ENCODE peak calls at places on chromosome 18, in seven cellular contexts. One of them, this sample, is unnamed.

GRCh38 chr18:73752546-73752945 is 395.1 kb downstream of the FBXO15 start:
- DNase-seq in right atrium auricular region: no peak
- DNase-seq in cardiac muscle cell: peak; percentile 42
- DNase-seq in CD8-positive, alpha-beta T cell: no peak
- DNase-seq in astrocyte of the spinal cord: peak; percentile 78
- DNase-seq in natural killer cell: no peak
- DNase-seq in bronchial epithelial cell: peak; percentile 91
- DNase-seq in this sample: no peak

GRCh38 chr18:76377359-76377756 is 117.7 kb downstream of the ZNF516 start:
- DNase-seq in cardiac muscle cell: no peak
- DNase-seq in CD8-positive, alpha-beta T cell: no peak
- DNase-seq in natural killer cell: no peak
- DNase-seq in right atrium auricular region: no peak
- DNase-seq in bronchial epithelial cell: no peak
- DNase-seq in astrocyte of the spinal cord: no peak
- DNase-seq in this sample: no peak

GRCh38 chr18:7830468-7830867 is 263.4 kb downstream of the PTPRM start:
- DNase-seq in right atrium auricular region: no peak
- DNase-seq in CD8-positive, alpha-beta T cell: no peak
- DNase-seq in bronchial epithelial cell: peak; percentile 68
- DNase-seq in natural killer cell: no peak
- DNase-seq in cardiac muscle cell: no peak
- DNase-seq in astrocyte of the spinal cord: no peak
- DNase-seq in this sample: no peak

GRCh38 chr18:79524181-79525078 is 128.7 kb downstream of the NFATC1 start:
- DNase-seq in CD8-positive, alpha-beta T cell: peak; percentile 51
- DNase-seq in natural killer cell: peak; percentile 49
- DNase-seq in cardiac muscle cell: no peak
- DNase-seq in bronchial epithelial cell: no peak
- DNase-seq in right atrium auricular region: peak; percentile 53
- DNase-seq in astrocyte of the spinal cord: no peak
- DNase-seq in this sample: peak; percentile 21

GRCh38 chr18:46810481-46811000 is 53.7 kb upstream of the ST8SIA5 start:
- DNase-seq in natural killer cell: no peak
- DNase-seq in astrocyte of the spinal cord: no peak
- DNase-seq in cardiac muscle cell: no peak
- DNase-seq in right atrium auricular region: no peak
- DNase-seq in bronchial epithelial cell: no peak
- DNase-seq in CD8-positive, alpha-beta T cell: no peak
- DNase-seq in this sample: no peak

GRCh38 chr18:26268454-26268853 is 42.2 kb downstream of the TAF4B start:
- DNase-seq in right atrium auricular region: no peak
- DNase-seq in astrocyte of the spinal cord: no peak
- DNase-seq in cardiac muscle cell: no peak
- DNase-seq in bronchial epithelial cell: peak; percentile 73
- DNase-seq in CD8-positive, alpha-beta T cell: no peak
- DNase-seq in natural killer cell: no peak
- DNase-seq in this sample: no peak

GRCh38 chr18:2986150-2986865 is 26.6 kb downstream of the LPIN2 start:
- DNase-seq in astrocyte of the spinal cord: no peak
- DNase-seq in right atrium auricular region: no peak
- DNase-seq in CD8-positive, alpha-beta T cell: no peak
- DNase-seq in cardiac muscle cell: peak; percentile 65
- DNase-seq in bronchial epithelial cell: no peak
- DNase-seq in natural killer cell: no peak
- DNase-seq in this sample: no peak

GRCh38 chr18:58313491-58314032 is 269.5 kb downstream of the NEDD4L start:
- DNase-seq in bronchial epithelial cell: peak; percentile 55
- DNase-seq in CD8-positive, alpha-beta T cell: no peak
- DNase-seq in right atrium auricular region: no peak
- DNase-seq in astrocyte of the spinal cord: no peak
- DNase-seq in cardiac muscle cell: no peak
- DNase-seq in natural killer cell: no peak
- DNase-seq in this sample: no peak

GRCh38 chr18:44895176-44895798 is 214.6 kb downstream of the SETBP1 start:
- DNase-seq in natural killer cell: no peak
- DNase-seq in right atrium auricular region: no peak
- DNase-seq in astrocyte of the spinal cord: peak; percentile 52
- DNase-seq in bronchial epithelial cell: peak; percentile 75
- DNase-seq in cardiac muscle cell: peak; percentile 78
- DNase-seq in CD8-positive, alpha-beta T cell: no peak
- DNase-seq in this sample: peak; percentile 32

GRCh38 chr18:32360682-32361345 is 109.9 kb downstream of the GAREM1 start:
- DNase-seq in CD8-positive, alpha-beta T cell: no peak
- DNase-seq in natural killer cell: no peak
- DNase-seq in astrocyte of the spinal cord: no peak
- DNase-seq in bronchial epithelial cell: no peak
- DNase-seq in cardiac muscle cell: no peak
- DNase-seq in right atrium auricular region: no peak
- DNase-seq in this sample: no peak

GRCh38 chr18:41938445-41938844 is 16.6 kb upstream of the PIK3C3 start:
- DNase-seq in bronchial epithelial cell: peak; percentile 70
- DNase-seq in CD8-positive, alpha-beta T cell: no peak
- DNase-seq in cardiac muscle cell: peak; percentile 79
- DNase-seq in natural killer cell: no peak
- DNase-seq in astrocyte of the spinal cord: peak; percentile 94
- DNase-seq in right atrium auricular region: no peak
- DNase-seq in this sample: no peak

GRCh38 chr18:66949419-66949818 is 345.5 kb upstream of the CDH19 start:
- DNase-seq in right atrium auricular region: no peak
- DNase-seq in CD8-positive, alpha-beta T cell: no peak
- DNase-seq in bronchial epithelial cell: no peak
- DNase-seq in astrocyte of the spinal cord: no peak
- DNase-seq in natural killer cell: no peak
- DNase-seq in cardiac muscle cell: no peak
- DNase-seq in this sample: peak; percentile 26

GRCh38 chr18:69528439-69528838 is 127.8 kb downstream of the DOK6 start:
- DNase-seq in CD8-positive, alpha-beta T cell: no peak
- DNase-seq in right atrium auricular region: no peak
- DNase-seq in natural killer cell: no peak
- DNase-seq in bronchial epithelial cell: no peak
- DNase-seq in cardiac muscle cell: peak; percentile 65
- DNase-seq in astrocyte of the spinal cord: peak; percentile 54
- DNase-seq in this sample: no peak

GRCh38 chr18:74116628-74117554 is 30.7 kb downstream of the FBXO15 start:
- DNase-seq in astrocyte of the spinal cord: peak; percentile 75
- DNase-seq in right atrium auricular region: no peak
- DNase-seq in CD8-positive, alpha-beta T cell: peak; percentile 14
- DNase-seq in natural killer cell: no peak
- DNase-seq in bronchial epithelial cell: peak; percentile 37
- DNase-seq in cardiac muscle cell: peak; percentile 60
- DNase-seq in this sample: no peak

GRCh38 chr18:79738565-79739439 is 58.9 kb upstream of the KCNG2 start:
- DNase-seq in cardiac muscle cell: peak; percentile 91
- DNase-seq in astrocyte of the spinal cord: no peak
- DNase-seq in CD8-positive, alpha-beta T cell: no peak
- DNase-seq in natural killer cell: no peak
- DNase-seq in right atrium auricular region: no peak
- DNase-seq in bronchial epithelial cell: no peak
- DNase-seq in this sample: no peak

GRCh38 chr18:51330148-51330547 is 132.7 kb upstream of the MEX3C start:
- DNase-seq in cardiac muscle cell: peak; percentile 50
- DNase-seq in astrocyte of the spinal cord: peak; percentile 29
- DNase-seq in right atrium auricular region: no peak
- DNase-seq in natural killer cell: no peak
- DNase-seq in bronchial epithelial cell: peak; percentile 82
- DNase-seq in CD8-positive, alpha-beta T cell: no peak
- DNase-seq in this sample: no peak

GRCh38 chr18:4455113-4455811 is at the start of gene DLGAP1:
- DNase-seq in bronchial epithelial cell: peak; percentile 4
- DNase-seq in right atrium auricular region: no peak
- DNase-seq in cardiac muscle cell: peak; percentile 35
- DNase-seq in natural killer cell: no peak
- DNase-seq in astrocyte of the spinal cord: peak; percentile 64
- DNase-seq in CD8-positive, alpha-beta T cell: no peak
- DNase-seq in this sample: peak; percentile 91

GRCh38 chr18:4454548-4455112 is 477 bp downstream of the DLGAP1 start:
- DNase-seq in astrocyte of the spinal cord: no peak
- DNase-seq in natural killer cell: no peak
- DNase-seq in cardiac muscle cell: no peak
- DNase-seq in CD8-positive, alpha-beta T cell: no peak
- DNase-seq in right atrium auricular region: no peak
- DNase-seq in bronchial epithelial cell: no peak
- DNase-seq in this sample: no peak

GRCh38 chr18:4450065-4450676 is 4.9 kb downstream of the DLGAP1 start:
- DNase-seq in bronchial epithelial cell: no peak
- DNase-seq in right atrium auricular region: no peak
- DNase-seq in cardiac muscle cell: no peak
- DNase-seq in natural killer cell: no peak
- DNase-seq in astrocyte of the spinal cord: no peak
- DNase-seq in CD8-positive, alpha-beta T cell: no peak
- DNase-seq in this sample: no peak

DNA sequence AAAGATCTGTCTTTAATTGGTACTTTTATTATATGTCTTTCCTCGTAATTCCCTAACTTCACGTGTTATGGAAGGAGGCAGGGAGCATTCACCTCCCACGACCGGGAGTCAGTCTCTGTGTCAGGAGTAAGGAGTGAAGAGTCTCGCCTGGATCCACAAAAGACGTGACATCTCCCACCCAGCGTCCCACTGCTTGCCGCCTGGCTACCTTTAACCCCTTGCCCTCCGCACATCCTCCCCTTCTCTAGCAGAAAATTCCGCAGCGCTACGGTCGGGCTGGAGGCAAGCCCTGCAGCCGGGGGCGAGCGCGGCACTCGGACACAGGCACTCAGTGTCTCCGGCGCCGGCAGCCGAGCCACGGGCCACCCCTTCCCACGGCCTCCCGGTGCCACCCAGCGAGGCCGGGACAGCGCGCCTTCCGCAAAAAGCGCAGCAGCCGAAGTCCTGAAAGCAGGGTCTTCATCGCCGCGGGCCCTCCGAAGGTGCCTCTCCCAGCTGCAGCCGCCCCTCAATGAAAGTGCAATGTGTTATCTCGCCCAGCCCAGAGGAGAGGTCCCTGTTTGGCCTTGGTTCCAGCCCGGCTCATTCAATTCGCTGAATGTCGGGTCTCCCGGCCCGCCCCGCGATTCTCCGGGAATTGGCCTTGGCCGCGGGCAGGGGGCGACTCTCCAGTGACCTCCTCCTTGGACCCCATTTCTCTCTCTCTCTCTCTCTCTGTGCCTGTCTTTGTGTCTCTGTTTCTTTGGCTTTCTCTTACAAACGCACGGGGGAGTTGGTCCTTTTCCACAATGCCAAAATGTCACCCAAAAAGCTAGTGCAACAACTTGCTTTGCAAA is 1.2 kb downstream of the DLGAP1 start:
- DNase-seq in astrocyte of the spinal cord: no peak
- DNase-seq in bronchial epithelial cell: no peak
- DNase-seq in natural killer cell: no peak
- DNase-seq in right atrium auricular region: no peak
- DNase-seq in CD8-positive, alpha-beta T cell: no peak
- DNase-seq in cardiac muscle cell: no peak
- DNase-seq in this sample: no peak
- TF ChIP-seq CTCF in astrocyte of the spinal cord: peak; percentile 2
- TF ChIP-seq CTCF in bronchial epithelial cell: no peak
- TF ChIP-seq CTCF in natural killer cell: no peak
- TF ChIP-seq CTCF in right atrium auricular region: no peak
- TF ChIP-seq CTCF in CD8-positive, alpha-beta T cell: no peak
- TF ChIP-seq CTCF in cardiac muscle cell: no peak
- TF ChIP-seq CTCF in this sample: no peak

GRCh38 chr18:54269924-54270844 is 867 bp downstream of the POLI start:
- DNase-seq in natural killer cell: peak; percentile 32
- DNase-seq in CD8-positive, alpha-beta T cell: no peak
- DNase-seq in astrocyte of the spinal cord: peak; percentile 47
- DNase-seq in cardiac muscle cell: peak; percentile 62
- DNase-seq in right atrium auricular region: no peak
- DNase-seq in bronchial epithelial cell: peak; percentile 70
- DNase-seq in this sample: peak; percentile 68
- TF ChIP-seq CTCF in natural killer cell: peak; percentile 49
- TF ChIP-seq CTCF in CD8-positive, alpha-beta T cell: peak; percentile 59
- TF ChIP-seq CTCF in astrocyte of the spinal cord: peak; percentile 49
- TF ChIP-seq CTCF in cardiac muscle cell: peak; percentile 55
- TF ChIP-seq CTCF in right atrium auricular region: peak; percentile 55
- TF ChIP-seq CTCF in bronchial epithelial cell: peak; percentile 52
- TF ChIP-seq CTCF in this sample: no peak

GRCh38 chr18:70623106-70623505 is 334.3 kb downstream of the SOCS6 start:
- DNase-seq in cardiac muscle cell: no peak
- DNase-seq in natural killer cell: no peak
- DNase-seq in CD8-positive, alpha-beta T cell: no peak
- DNase-seq in bronchial epithelial cell: no peak
- DNase-seq in right atrium auricular region: no peak
- DNase-seq in astrocyte of the spinal cord: no peak
- DNase-seq in this sample: no peak

GRCh38 chr18:70621710-70622109 is 332.9 kb downstream of the SOCS6 start:
- DNase-seq in right atrium auricular region: no peak
- DNase-seq in cardiac muscle cell: no peak
- DNase-seq in bronchial epithelial cell: no peak
- DNase-seq in CD8-positive, alpha-beta T cell: peak; percentile 33
- DNase-seq in natural killer cell: no peak
- DNase-seq in astrocyte of the spinal cord: no peak
- DNase-seq in this sample: no peak

DNA sequence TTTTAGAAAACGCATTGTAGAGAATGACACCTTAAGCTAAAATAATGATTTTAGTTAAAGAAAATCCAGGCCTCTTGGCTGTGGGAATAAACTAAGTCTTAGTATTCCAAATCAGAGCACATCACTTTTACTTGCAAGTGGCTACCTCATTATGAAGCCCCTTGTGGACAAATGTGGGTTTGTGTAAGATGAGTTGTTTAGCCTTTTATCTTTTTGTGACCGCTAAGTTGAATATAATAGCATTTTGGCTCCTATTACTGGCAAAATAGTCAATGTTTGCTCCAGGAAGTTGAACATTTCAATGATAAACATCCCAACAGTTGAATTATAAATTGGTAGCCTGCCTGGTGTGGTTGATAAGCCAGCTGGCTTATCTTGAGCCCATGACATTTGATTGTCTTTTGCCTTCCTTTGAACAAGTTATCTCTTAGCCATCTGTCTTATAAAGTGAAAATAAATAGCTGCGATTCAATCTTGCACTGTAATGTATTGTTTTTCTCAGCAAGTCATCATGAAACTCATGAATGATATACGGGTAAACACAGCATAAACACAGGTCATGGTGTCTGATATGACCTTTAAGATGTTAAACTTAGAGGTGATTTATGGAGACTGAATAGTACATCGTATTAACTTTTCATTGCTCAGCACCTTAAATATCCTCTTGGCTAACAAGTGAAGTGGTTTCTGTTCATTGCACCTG is 338.4 kb downstream of the SOCS6 start:
- DNase-seq in right atrium auricular region: no peak
- DNase-seq in astrocyte of the spinal cord: no peak
- DNase-seq in CD8-positive, alpha-beta T cell: no peak
- DNase-seq in bronchial epithelial cell: no peak
- DNase-seq in natural killer cell: no peak
- DNase-seq in cardiac muscle cell: no peak
- DNase-seq in this sample: no peak
- TF ChIP-seq CTCF in right atrium auricular region: no peak
- TF ChIP-seq CTCF in astrocyte of the spinal cord: no peak
- TF ChIP-seq CTCF in CD8-positive, alpha-beta T cell: no peak
- TF ChIP-seq CTCF in bronchial epithelial cell: no peak
- TF ChIP-seq CTCF in natural killer cell: no peak
- TF ChIP-seq CTCF in cardiac muscle cell: no peak
- TF ChIP-seq CTCF in this sample: no peak

DNA sequence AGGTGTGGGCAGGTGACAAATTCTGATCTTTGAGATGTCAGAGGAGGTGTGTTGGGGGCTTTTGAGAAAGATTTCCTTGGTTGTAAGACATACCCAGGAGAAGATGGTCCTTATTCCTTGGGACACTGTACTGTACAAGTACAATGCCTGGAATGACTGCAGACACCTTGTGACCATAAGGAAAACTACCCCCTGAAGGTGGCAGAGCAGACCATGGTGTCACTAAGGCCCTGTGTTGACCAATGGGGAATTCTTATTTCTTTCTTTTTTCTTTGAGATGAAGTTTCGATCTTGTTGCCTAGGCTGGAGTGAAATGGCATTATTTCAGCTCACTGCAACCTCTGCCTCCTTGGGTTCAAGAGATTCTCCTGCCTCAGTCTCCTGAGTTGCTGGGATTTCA is 4.4 kb upstream of the ANKRD29 start:
- DNase-seq in cardiac muscle cell: no peak
- DNase-seq in bronchial epithelial cell: no peak
- DNase-seq in right atrium auricular region: no peak
- DNase-seq in natural killer cell: no peak
- DNase-seq in CD8-positive, alpha-beta T cell: no peak
- DNase-seq in astrocyte of the spinal cord: no peak
- DNase-seq in this sample: no peak
- TF ChIP-seq CTCF in cardiac muscle cell: no peak
- TF ChIP-seq CTCF in bronchial epithelial cell: no peak
- TF ChIP-seq CTCF in right atrium auricular region: no peak
- TF ChIP-seq CTCF in natural killer cell: no peak
- TF ChIP-seq CTCF in CD8-positive, alpha-beta T cell: no peak
- TF ChIP-seq CTCF in astrocyte of the spinal cord: no peak
- TF ChIP-seq CTCF in this sample: no peak